ENCODE peak calls at places on chromosomes 12 and 14, in six cellular contexts. D is heart right ventricle; L is upper lobe of right lung; E is astrocyte; N is naive thymus-derived CD4-positive, alpha-beta T cell; C is A549. S is an unnamed sample. For H3K4me1, the result is how much of the 10 kb centered on the place peaks cover.

GRCh38 chr14:75875958-75876357 is 105.8 kb downstream of the TGFB3 start:
- DNase-seq in D (no peak), L (no peak), E (no peak), N (no peak), C (no peak), S (no peak)

GRCh38 chr12:115325858-115326257 is 641.9 kb upstream of the TBX3 start:
- DNase-seq in D (no peak), L (no peak), E (no peak), N (no peak), C (no peak), S (no peak)

GRCh38 chr12:103994235-103994634 is 28.6 kb downstream of the TDG start:
- DNase-seq in D (no peak), L (no peak), E (no peak), N (no peak), C (no peak), S (no peak)

GRCh38 chr14:50726372-50727107 is 58.4 kb upstream of the SAV1 start:
- DNase-seq in D (no peak), L (no peak), E (peak), N (peak), C (no peak), S (no peak)

GRCh38 chr14:35399083-35399807 is 5.3 kb downstream of the NFKBIA start:
- DNase-seq in D (no peak), L (peak), E (no peak), N (no peak), C (no peak), S (no peak)

GRCh38 chr12:106358410-106359241 is 1.1 kb downstream of the POLR3B start:
- DNase-seq in D (no peak), L (peak), E (peak), N (no peak), C (peak), S (peak)

GRCh38 chr12:132343294-132343972 is 14.0 kb upstream of the GALNT9 start:
- DNase-seq in D (no peak), L (no peak), E (no peak), N (no peak), C (no peak), S (no peak)

GRCh38 chr14:75831455-75831854 is 150.3 kb downstream of the TGFB3 start:
- DNase-seq in D (peak), L (peak), E (peak), N (peak), C (no peak), S (no peak)

GRCh38 chr14:44803239-44803905 is 158.4 kb downstream of the KLHL28 start:
- DNase-seq in D (no peak), L (no peak), E (peak), N (peak), C (peak), S (no peak)

GRCh38 chr12:76866146-76866545 is 12.7 kb downstream of the CSRP2 start:
- DNase-seq in D (no peak), L (no peak), E (peak), N (no peak), C (no peak), S (no peak)

GRCh38 chr12:81992461-81992860 is 233.3 kb upstream of the PPFIA2 start:
- DNase-seq in D (no peak), L (no peak), E (no peak), N (peak), C (no peak), S (peak)

GRCh38 chr12:51430196-51430895 is 5.7 kb downstream of the SLC4A8 start:
- DNase-seq in D (no peak), L (no peak), E (no peak), N (no peak), C (no peak), S (no peak)

GRCh38 chr12:114858388-114859146 is 174.6 kb upstream of the TBX3 start:
- DNase-seq in D (no peak), L (no peak), E (no peak), N (no peak), C (peak), S (no peak)

GRCh38 chr12:124919646-124920352 is 5.3 kb upstream of the UBC start:
- DNase-seq in D (no peak), L (no peak), E (peak), N (no peak), C (no peak), S (no peak)

GRCh38 chr12:58804749-58805148 is 115.6 kb downstream of the LRIG3 start:
- DNase-seq in D (no peak), L (no peak), E (no peak), N (no peak), C (peak), S (no peak)

GRCh38 chr12:123421314-123421713 is 15.2 kb downstream of the RILPL2 start:
- DNase-seq in D (no peak), L (no peak), E (no peak), N (no peak), C (no peak), S (no peak)

GRCh38 chr12:38555620-38556596 is 239.3 kb downstream of the ALG10B start:
- DNase-seq in D (no peak), L (no peak), E (no peak), N (no peak), C (no peak), S (no peak)

GRCh38 chr14:23115492-23115850 is 3.6 kb downstream of the CEBPE start:
- DNase-seq in D (no peak), L (no peak), E (no peak), N (no peak), C (no peak), S (peak)

GRCh38 chr12:106136263-106136662 is 2.5 kb downstream of the NUAK1 start:
- DNase-seq in D (peak), L (peak), E (peak), N (peak), C (peak), S (peak)

GRCh38 chr14:34223302-34224150 is 238.5 kb downstream of the SPTSSA start:
- DNase-seq in D (no peak), L (no peak), E (no peak), N (no peak), C (no peak), S (no peak)

GRCh38 chr12:54040148-54040494 is 7.3 kb downstream of the HOXC5 start:
- DNase-seq in D (no peak), L (no peak), E (no peak), N (no peak), C (peak), S (no peak)

GRCh38 chr14:96235426-96235825 is 20.6 kb upstream of the BDKRB1 start:
- DNase-seq in D (no peak), L (no peak), E (no peak), N (no peak), C (no peak), S (no peak)

DNA sequence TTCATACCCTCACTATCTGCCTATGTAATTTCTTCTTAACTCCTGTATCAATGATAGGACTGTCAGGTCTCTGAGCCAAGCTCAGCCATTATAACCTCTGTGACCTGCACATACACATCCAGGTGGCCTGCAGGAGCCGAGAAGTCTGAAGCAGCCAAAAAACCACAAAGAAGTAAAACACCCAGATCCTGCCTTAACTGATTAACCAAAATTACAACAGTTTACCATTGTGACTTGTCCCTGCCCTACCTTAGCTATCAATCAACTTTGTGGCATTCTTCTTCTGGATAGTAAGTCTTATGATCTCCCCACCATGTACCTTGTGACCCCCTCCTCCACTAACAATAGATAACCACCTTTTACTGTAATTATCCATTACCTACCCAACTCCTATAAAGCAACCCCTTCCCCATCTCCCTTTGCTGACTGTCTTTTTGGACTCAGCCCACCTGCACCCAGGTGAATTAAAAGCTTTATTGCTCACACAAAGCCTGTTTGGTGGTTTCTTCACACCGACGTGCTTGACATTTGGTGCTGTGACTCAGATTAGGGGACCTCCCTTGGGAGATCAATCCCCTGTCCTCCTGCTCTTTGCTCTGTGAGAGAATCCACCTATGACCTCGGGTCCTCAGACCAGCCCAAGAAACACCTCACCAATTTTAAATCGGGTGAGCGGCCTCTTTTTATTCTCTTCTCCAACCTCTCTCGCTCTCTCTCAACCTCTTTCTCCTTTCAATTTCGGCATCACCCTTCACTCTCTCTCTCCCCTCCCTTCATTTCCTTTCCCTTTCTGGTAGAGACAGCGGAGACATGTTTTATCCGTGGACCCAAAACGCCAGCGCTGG is 11.5 kb upstream of the LGMN start:
- DNase-seq in D (no peak), L (no peak), E (no peak), N (no peak), C (no peak), S (no peak)
- H3K4me1 ChIP-seq in D (under half), L (under half), E (under half), N (under half), C (under half), S (under half)

DNA sequence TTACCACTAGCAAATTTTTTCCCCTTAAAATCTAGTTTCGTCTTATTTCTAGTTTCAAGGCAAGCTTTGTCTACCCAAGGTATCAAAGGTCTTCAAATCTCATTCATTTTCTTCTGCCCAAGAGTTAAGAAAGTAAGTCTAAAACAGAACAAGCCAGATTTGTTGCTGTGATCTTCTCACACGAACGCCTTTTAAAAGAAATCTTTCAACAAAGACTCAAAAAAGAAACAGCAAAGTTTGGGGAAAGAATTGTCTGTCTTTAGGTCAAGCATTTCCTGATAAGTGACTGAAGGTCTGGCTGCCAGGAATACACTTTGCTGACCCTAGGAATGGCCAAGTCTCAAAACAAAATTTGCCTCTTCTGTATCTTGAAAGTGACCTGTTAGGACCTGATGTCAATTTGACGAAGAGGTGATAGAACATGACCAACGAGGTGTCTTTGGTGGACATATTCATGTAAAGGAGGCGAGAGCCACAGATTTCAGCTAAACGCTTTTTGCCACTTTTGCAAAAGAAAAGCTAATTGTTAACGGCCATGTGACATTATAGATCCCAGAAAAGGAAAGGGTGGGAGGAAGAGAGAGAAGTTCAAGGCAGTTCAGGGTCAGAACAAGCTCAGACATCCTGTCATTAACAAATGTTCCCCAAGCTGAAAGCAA is 1.7 kb downstream of the CDK17 start:
- DNase-seq in D (no peak), L (no peak), E (no peak), N (peak), C (no peak), S (no peak)
- H3K4me1 ChIP-seq in D (under half), L (under half), E (under half), N (under half), C (under half), S (under half)

GRCh38 chr14:61565181-61565580 is 130.1 kb upstream of the HIF1A start:
- DNase-seq in D (no peak), L (no peak), E (no peak), N (no peak), C (no peak), S (no peak)

GRCh38 chr14:61564623-61565091 is 130.7 kb upstream of the HIF1A start:
- DNase-seq in D (no peak), L (no peak), E (peak), N (no peak), C (peak), S (no peak)

GRCh38 chr14:61562321-61563161 is 132.8 kb upstream of the HIF1A start:
- DNase-seq in D (no peak), L (no peak), E (peak), N (no peak), C (peak), S (no peak)

GRCh38 chr14:61563162-61563511 is 132.2 kb upstream of the HIF1A start:
- DNase-seq in D (no peak), L (no peak), E (no peak), N (no peak), C (no peak), S (no peak)

DNA sequence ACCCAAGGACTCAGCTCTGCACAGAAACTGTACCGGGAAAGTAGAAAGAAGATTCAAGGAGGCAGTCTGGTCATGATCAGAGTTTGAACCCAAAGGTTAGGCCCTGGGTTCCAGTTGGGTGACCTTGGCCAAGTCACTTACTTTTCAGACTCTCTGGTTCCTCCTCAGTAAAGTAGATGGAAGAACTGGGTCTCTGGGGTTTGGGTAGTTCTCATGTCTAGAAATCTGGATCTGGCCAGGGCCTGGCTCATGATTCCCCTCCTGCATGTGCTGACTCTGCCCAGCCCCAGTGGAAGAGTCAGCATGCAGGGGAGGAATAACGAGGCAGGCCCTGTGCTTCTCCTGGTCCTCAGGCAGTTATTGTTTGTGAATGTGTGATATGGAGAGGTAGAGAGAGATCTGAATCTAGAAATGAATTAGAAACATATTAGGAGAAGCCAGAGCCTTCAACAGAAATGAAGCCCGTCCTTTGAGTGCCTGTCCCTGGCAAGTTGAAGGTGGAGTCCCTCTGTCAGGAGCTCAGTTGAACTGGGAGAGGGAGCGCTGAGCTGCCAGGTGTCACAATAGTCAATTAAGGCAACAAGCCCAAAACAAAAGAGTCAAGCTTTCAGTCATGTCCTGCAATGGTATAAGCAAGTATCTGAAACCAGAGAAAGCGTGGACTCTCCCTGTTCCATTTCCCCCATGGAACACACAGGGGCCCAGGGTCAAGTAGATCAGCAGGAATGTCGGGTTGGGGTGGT is 131.3 kb upstream of the HIF1A start:
- DNase-seq in D (no peak), L (no peak), E (no peak), N (no peak), C (no peak), S (no peak)
- H3K4me1 ChIP-seq in D (under half), L (half or more), E (half or more), N (under half), C (half or more), S (under half)

DNA sequence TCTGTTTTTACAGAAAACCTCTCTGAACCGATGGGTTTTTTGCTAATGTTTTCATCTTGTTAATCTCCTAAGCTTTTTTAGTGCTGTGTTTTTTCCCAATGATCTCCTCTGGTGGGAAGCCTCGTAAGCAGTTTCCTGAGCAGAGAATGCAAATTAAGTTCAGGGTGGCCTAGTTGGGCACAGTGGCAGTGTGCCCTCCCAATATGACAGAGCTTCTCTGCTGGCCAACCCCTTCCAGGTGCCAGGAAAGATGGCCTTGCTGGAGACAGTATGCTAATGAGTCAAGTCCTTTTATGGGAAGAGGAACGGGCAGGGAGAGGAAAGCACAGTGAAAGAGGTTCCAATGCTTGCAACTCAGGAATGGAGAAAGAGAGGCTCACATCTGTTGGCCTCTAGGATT is 115.8 kb downstream of the GCH1 start:
- DNase-seq in D (no peak), L (no peak), E (no peak), N (no peak), C (no peak), S (no peak)
- H3K4me1 ChIP-seq in D (under half), L (under half), E (under half), N (under half), C (under half), S (under half)

GRCh38 chr12:25054076-25054782 is 105.3 kb upstream of the BCAT1 start:
- DNase-seq in D (no peak), L (no peak), E (peak), N (no peak), C (no peak), S (no peak)
- H3K4me1 ChIP-seq in D (under half), L (under half), E (under half), N (under half), C (under half), S (under half)

GRCh38 chr12:117774986-117775775 is 193.6 kb downstream of the KSR2 start:
- DNase-seq in D (no peak), L (no peak), E (peak), N (no peak), C (no peak), S (no peak)
- H3K4me1 ChIP-seq in D (under half), L (under half), E (under half), N (under half), C (under half), S (under half)

GRCh38 chr12:1613860-1614259 is 15.2 kb upstream of the WNT5B start:
- DNase-seq in D (no peak), L (no peak), E (no peak), N (no peak), C (no peak), S (no peak)
- H3K4me1 ChIP-seq in D (under half), L (under half), E (under half), N (under half), C (under half), S (under half)